ENCODE peak calls at places on chromosomes 12 and 14, in eight cellular contexts. V is effector memory CD8-positive, alpha-beta T cell; I is gastrocnemius medialis; R is SK-N-SH treated with all-trans-retinoic acid at 6 μM for 48 hours; E is HCT116; J is heart right ventricle; H is naive B cell; C is stimulated activated naive CD8-positive, alpha-beta T cell treated with anti-CD3 and anti-CD28 coated beads, Interleukin-15, amount 100 ng/mL, for 72 hours. Q is an unnamed sample.

GRCh38 chr14:61730756-61731373 is 31.4 kb upstream of the SNAPC1 start:
- ATAC-seq in C (no peak), H (no peak), E (no peak), I (no peak), R (no peak), J (no peak), V (peak), Q (no peak)

GRCh38 chr12:66548338-66549049 is 130.4 kb downstream of the GRIP1 start:
- ATAC-seq in C (no peak), H (peak), V (no peak), I (no peak), E (peak), J (no peak), R (peak), Q (peak)

GRCh38 chr12:128820723-128821432 is 2.9 kb downstream of the SLC15A4 start:
- ATAC-seq in E (no peak), I (peak), R (no peak), V (peak), J (peak), C (no peak), H (peak), Q (peak)

GRCh38 chr12:126424696-126425095 is 1359.5 kb downstream of the AACS start:
- ATAC-seq in H (no peak), E (no peak), I (no peak), V (no peak), C (no peak), J (no peak), R (peak), Q (no peak)

GRCh38 chr12:66899567-66899966 is 220.7 kb upstream of the GRIP1 start:
- ATAC-seq in V (no peak), H (no peak), C (peak), E (no peak), R (no peak), J (no peak), I (no peak), Q (no peak)

GRCh38 chr14:55160989-55161388 is 30.4 kb downstream of the DLGAP5 start:
- ATAC-seq in H (peak), E (peak), C (no peak), R (peak), I (no peak), J (peak), V (peak), Q (no peak)

GRCh38 chr12:91123236-91123635 is 11.9 kb upstream of the LUM start:
- ATAC-seq in E (no peak), J (no peak), C (no peak), V (no peak), H (no peak), R (no peak), I (no peak), Q (no peak)

GRCh38 chr14:73700325-73700724 is 13.9 kb downstream of the PNMA1 start:
- ATAC-seq in J (no peak), E (no peak), R (no peak), V (no peak), I (no peak), H (no peak), C (peak), Q (peak)

GRCh38 chr12:120540445-120540844 is 6.3 kb downstream of the RNF10 start:
- ATAC-seq in H (no peak), R (no peak), E (no peak), J (no peak), V (no peak), I (peak), C (peak), Q (no peak)

GRCh38 chr12:132439333-132439904 is 50.5 kb upstream of the FBRSL1 start:
- ATAC-seq in C (peak), R (no peak), V (no peak), E (no peak), J (no peak), I (no peak), H (peak), Q (peak)

GRCh38 chr12:118237053-118237665 is 101.2 kb downstream of the PEBP1 start:
- ATAC-seq in E (no peak), J (no peak), R (no peak), H (peak), I (no peak), V (no peak), C (no peak), Q (peak)

GRCh38 chr14:80615831-80616230 is 325.7 kb downstream of the CEP128 start:
- ATAC-seq in V (no peak), I (no peak), H (no peak), R (no peak), C (no peak), J (no peak), E (no peak), Q (no peak)

GRCh38 chr14:51939727-51940126 is 49.6 kb upstream of the RTRAF start:
- ATAC-seq in E (no peak), H (peak), V (no peak), R (no peak), I (no peak), C (no peak), J (no peak), Q (peak)

GRCh38 chr14:96281486-96281885 is 25.5 kb downstream of the BDKRB1 start:
- ATAC-seq in J (no peak), E (no peak), C (no peak), I (no peak), V (no peak), H (no peak), R (no peak), Q (no peak)

Q was measured in stimulated activated memory B cell treated with anti-CD40 and anti-IgM and Interleukin-4, amounts not matched to agents 10 μg/mL and 1 μg/mL and 100 μg/mL, for 72 hours.